ENCODE peak calls at places on chromosomes 2 and 18, in eight cellular contexts. T, R, N, F, C, L, P and U are unnamed samples.

GRCh38 chr2:196748123-196748522 is 51.4 kb downstream of the GTF3C3 start:
- DNase-seq in L (no peak), C (no peak), T (no peak), F (no peak), N (no peak), P (no peak), R (no peak), U (no peak)

GRCh38 chr2:47568164-47568861 is 165.4 kb downstream of the MSH2 start:
- DNase-seq in P (no peak), T (no peak), N (no peak), R (no peak), C (no peak), L (no peak), F (no peak), U (no peak)

GRCh38 chr2:149858916-149859634 is 271.5 kb upstream of the MMADHC start:
- DNase-seq in C (peak), N (no peak), F (no peak), R (no peak), L (no peak), T (no peak), P (no peak), U (no peak)

GRCh38 chr18:59814872-59815271 is 84.9 kb upstream of the PMAIP1 start:
- DNase-seq in T (no peak), L (no peak), R (no peak), C (no peak), F (no peak), N (no peak), P (no peak), U (no peak)

GRCh38 chr2:238912916-238913875 is 65.3 kb downstream of the TWIST2 start:
- DNase-seq in R (no peak), C (no peak), L (no peak), F (no peak), P (no peak), T (no peak), N (no peak), U (no peak)

GRCh38 chr2:127084611-127085031 is 22.3 kb downstream of the BIN1 start:
- DNase-seq in T (no peak), N (no peak), P (no peak), C (no peak), F (no peak), R (no peak), L (no peak), U (no peak)

GRCh38 chr2:229868794-229869193 is 53.0 kb downstream of the TRIP12 start:
- DNase-seq in L (no peak), T (no peak), P (no peak), N (no peak), C (no peak), R (no peak), F (no peak), U (no peak)

GRCh38 chr2:7771781-7772180 is 854.6 kb downstream of the RNF144A start:
- DNase-seq in P (no peak), C (no peak), F (no peak), R (no peak), T (no peak), N (no peak), L (no peak), U (no peak)

GRCh38 chr2:172667926-172668325 is 67.7 kb upstream of the RAPGEF4 start:
- DNase-seq in L (no peak), C (no peak), T (no peak), N (no peak), F (no peak), R (no peak), P (no peak), U (no peak)

GRCh38 chr2:199692489-199692888 is 158.5 kb downstream of the FTCDNL1 start:
- DNase-seq in P (peak), T (no peak), R (peak), C (no peak), N (no peak), F (no peak), L (no peak), U (no peak)

GRCh38 chr2:172921538-172922236 is 154.0 kb upstream of the MAP3K20 start:
- DNase-seq in F (no peak), T (no peak), P (no peak), C (no peak), R (no peak), L (no peak), N (no peak), U (no peak)

GRCh38 chr2:217937446-217937845 is 65.3 kb downstream of the TNS1 start:
- DNase-seq in R (peak), N (no peak), L (no peak), T (peak), C (no peak), P (no peak), F (peak), U (no peak)

DNA sequence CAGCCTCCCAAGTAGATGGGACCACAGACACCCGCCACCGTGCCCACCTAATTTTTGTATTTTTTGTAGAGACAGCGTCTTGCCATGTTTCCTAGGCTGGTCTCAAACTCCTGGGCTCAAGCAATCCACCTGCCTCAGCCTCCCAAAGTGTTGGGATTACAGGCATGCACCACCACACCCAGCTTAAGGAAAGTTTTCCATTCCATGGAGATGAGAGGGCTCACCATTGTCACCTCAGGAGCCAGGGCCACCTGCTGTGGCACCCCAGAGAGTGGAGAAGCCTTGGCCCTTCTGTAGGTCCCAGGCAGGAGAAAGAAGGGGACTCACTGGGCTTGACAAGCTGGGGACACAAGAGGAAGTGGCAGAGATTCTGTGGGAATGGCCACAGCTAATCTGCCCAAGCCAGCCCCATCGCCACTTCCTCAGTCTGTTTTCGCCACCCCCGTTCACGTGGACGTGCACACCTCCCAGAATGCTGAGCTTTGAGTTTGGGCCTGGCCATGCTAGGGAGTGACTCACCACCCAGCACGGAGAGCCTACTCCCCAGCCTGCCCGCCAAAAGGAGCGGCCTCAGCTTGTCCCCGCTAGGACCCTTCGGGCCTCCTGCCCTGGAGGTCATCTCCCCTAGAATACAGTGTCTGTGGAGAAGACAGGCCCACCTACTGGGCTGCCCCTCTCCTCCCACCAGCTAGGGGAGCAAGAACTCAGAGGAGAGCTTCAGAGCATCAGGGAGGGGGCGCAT is 4.8 kb downstream of the SLC35F6 start:
- DNase-seq in L (no peak), C (peak), T (peak), F (no peak), R (no peak), P (no peak), N (peak), U (no peak)
- TF ChIP-seq POLR2AphosphoS5 in L (no peak), C (peak), T (peak), F (no peak), R (no peak), P (no peak), N (peak), U (no peak)

DNA sequence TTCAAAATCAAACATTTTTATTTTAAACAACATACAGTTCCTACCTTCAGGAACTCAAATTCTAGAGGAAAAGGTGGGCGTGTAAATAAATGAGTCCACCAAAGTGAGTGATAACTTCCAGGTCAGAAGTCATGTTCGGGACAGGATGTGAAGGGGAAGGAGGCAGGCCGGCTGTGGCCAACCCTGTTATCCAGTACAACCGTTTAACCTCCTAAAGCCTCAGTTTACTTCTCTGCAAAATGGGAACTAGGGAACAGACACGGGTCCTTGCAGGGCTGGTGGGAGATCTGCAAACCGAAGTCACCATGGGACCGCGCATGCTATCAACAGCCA is 373 bp downstream of the EIPR1 start:
- DNase-seq in C (peak), F (peak), P (peak), R (peak), N (peak), T (no peak), L (peak), U (no peak)
- H3K4me3 ChIP-seq in C (peak), F (peak), P (peak), R (peak), N (peak), T (peak), L (peak), U (peak)

GRCh38 chr2:62536873-62537547 is 31.0 kb upstream of the TMEM17 start:
- DNase-seq in T (no peak), L (no peak), C (no peak), P (peak), R (no peak), N (no peak), F (no peak), U (no peak)
- TF ChIP-seq REST in T (no peak), L (no peak), C (no peak), P (no peak), R (no peak), N (no peak), F (no peak), U (no peak)

GRCh38 chr2:59006204-59006603 is 765.1 kb upstream of the FANCL start:
- DNase-seq in T (no peak), N (no peak), F (peak), P (no peak), L (no peak), C (no peak), R (no peak), U (no peak)

DNA sequence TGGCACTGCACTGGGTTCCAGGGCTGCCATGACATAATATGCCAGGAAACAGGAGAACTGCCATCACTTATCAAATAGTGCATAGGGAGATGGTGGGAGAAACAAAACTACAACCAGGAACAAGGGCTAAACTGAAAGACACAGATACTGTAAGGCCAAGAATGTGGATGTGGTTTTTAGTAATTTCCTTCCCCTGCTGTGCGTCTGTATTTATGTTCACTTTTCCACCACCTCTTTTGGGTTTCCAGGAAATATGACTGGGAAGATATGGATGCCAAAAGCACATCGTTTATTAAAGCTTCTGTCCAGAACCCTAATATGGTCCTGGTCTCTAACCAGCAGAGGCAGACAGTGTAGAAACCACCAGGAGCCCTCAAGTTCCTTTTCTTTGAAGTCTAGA is 759.7 kb upstream of the FANCL start:
- DNase-seq in P (no peak), F (no peak), N (no peak), R (no peak), T (no peak), C (no peak), L (no peak), U (no peak)
- TF ChIP-seq POLR2AphosphoS5 in P (no peak), F (no peak), N (no peak), R (no peak), T (no peak), C (no peak), L (no peak), U (no peak)

GRCh38 chr18:55251186-55251995 is 292.1 kb upstream of the CCDC68 start:
- DNase-seq in F (peak), T (no peak), L (no peak), N (no peak), C (no peak), R (no peak), P (no peak), U (no peak)
- H3K4me3 ChIP-seq in F (peak), T (no peak), L (peak), N (no peak), C (no peak), R (no peak), P (no peak), U (no peak)

GRCh38 chr18:79932907-79933306 is 18.5 kb downstream of the SLC66A2 start:
- DNase-seq in L (no peak), C (no peak), N (no peak), P (no peak), F (no peak), T (no peak), R (no peak), U (no peak)
- TF ChIP-seq REST in L (no peak), C (no peak), N (no peak), P (no peak), F (no peak), T (no peak), R (no peak), U (no peak)

GRCh38 chr18:76492669-76493212 is 2.3 kb downstream of the ZNF516 start:
- DNase-seq in C (peak), R (peak), F (peak), L (peak), T (peak), N (peak), P (peak), U (peak)

GRCh38 chr18:76493213-76494107 is 1.6 kb downstream of the ZNF516 start:
- DNase-seq in F (peak), P (peak), C (no peak), T (peak), L (no peak), N (no peak), R (peak), U (no peak)

GRCh38 chr18:76490701-76491171 is 4.3 kb downstream of the ZNF516 start:
- DNase-seq in T (no peak), C (no peak), F (peak), N (no peak), L (no peak), R (peak), P (no peak), U (no peak)

GRCh38 chr18:76491436-76491800 is 3.6 kb downstream of the ZNF516 start:
- DNase-seq in C (no peak), P (peak), F (peak), R (peak), L (no peak), N (no peak), T (peak), U (no peak)

GRCh38 chr18:76491801-76492668 is 3.0 kb downstream of the ZNF516 start:
- DNase-seq in F (peak), P (no peak), T (no peak), C (no peak), R (peak), L (no peak), N (no peak), U (no peak)
- TF ChIP-seq POLR2AphosphoS5 in F (no peak), P (peak), T (no peak), C (peak), R (no peak), L (no peak), N (peak), U (peak)

DNA sequence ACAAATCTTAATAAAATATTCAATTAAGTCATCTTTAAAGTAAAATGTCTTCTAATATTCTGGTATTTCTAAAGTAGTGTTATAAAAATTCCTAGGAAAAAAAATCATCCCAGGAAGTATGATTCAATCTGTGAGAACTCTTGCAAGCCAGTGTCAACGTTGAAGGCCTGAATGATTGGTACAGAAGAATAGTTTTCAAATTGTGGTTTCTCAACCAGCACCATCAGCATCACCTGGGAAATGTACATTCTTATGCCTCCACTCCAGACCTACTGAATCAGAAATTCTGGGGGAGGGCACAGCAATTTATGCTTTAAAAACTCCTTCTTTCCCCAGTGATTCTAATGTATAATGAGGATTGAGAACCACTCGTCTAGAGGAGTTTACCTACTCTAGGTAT is 62.3 kb upstream of the C2orf15 start:
- DNase-seq in L (no peak), C (no peak), N (no peak), R (no peak), T (no peak), F (no peak), P (no peak), U (no peak)
- H3K4me3 ChIP-seq in L (no peak), C (no peak), N (no peak), R (no peak), T (no peak), F (no peak), P (no peak), U (no peak)

GRCh38 chr18:44518666-44519065 is 162.0 kb upstream of the SETBP1 start:
- DNase-seq in L (no peak), R (no peak), P (no peak), T (no peak), N (no peak), F (no peak), C (no peak), U (no peak)
- TF ChIP-seq REST in L (no peak), R (no peak), P (no peak), T (no peak), N (no peak), F (no peak), C (no peak), U (no peak)